ENCODE peak calls at places on chromosomes 3 and 15, in four cellular contexts. A is HepG2, J is K562, N is GM12878. E is an unnamed sample.

GRCh38 chr15:67070892-67071664 is 5.7 kb downstream of the SMAD3 start:
- DNase-seq in A (no peak), J (no peak), N (no peak), E (no peak)

GRCh38 chr3:71389911-71390573 is 193.5 kb downstream of the FOXP1 start:
- DNase-seq in A (peak), J (no peak), N (no peak), E (no peak)

GRCh38 chr15:64132217-64132616 is 19.3 kb upstream of the SNX22 start:
- DNase-seq in A (no peak), J (no peak), N (no peak), E (no peak)

GRCh38 chr15:64532921-64533320 is 72.5 kb downstream of the ZNF609 start:
- DNase-seq in A (no peak), J (peak), N (no peak), E (no peak)

GRCh38 chr3:126982125-126982521 is 792 bp upstream of the PLXNA1 start:
- DNase-seq in A (no peak), J (peak), N (peak), E (no peak)

GRCh38 chr3:128879991-128880390 is 571 bp downstream of the ACAD9 start:
- DNase-seq in A (no peak), J (no peak), N (no peak), E (no peak)

GRCh38 chr3:9779721-9780450 is 10.1 kb upstream of the CAMK1 start:
- DNase-seq in A (no peak), J (no peak), N (peak), E (no peak)

GRCh38 chr3:186930639-186931486 is 537 bp downstream of the ST6GAL1 start:
- DNase-seq in A (peak), J (peak), N (peak), E (peak)

GRCh38 chr15:64865998-64866520 is 24.3 kb downstream of the PLEKHO2 start:
- DNase-seq in A (no peak), J (no peak), N (no peak), E (no peak)

GRCh38 chr3:81033690-81034089 is 727.8 kb downstream of the GBE1 start:
- DNase-seq in A (no peak), J (no peak), N (no peak), E (peak)

GRCh38 chr15:48393650-48394049 is 62.4 kb downstream of the DUT start:
- DNase-seq in A (no peak), J (no peak), N (no peak), E (no peak)

GRCh38 chr3:24512564-24513197 is 18.0 kb upstream of the THRB start:
- DNase-seq in A (no peak), J (no peak), N (no peak), E (no peak)

GRCh38 chr3:140113983-140114923 is 179.3 kb downstream of the CLSTN2 start:
- DNase-seq in A (no peak), J (no peak), N (no peak), E (peak)

GRCh38 chr15:72852268-72852667 is 68.7 kb upstream of the ADPGK start:
- DNase-seq in A (no peak), J (no peak), N (no peak), E (no peak)

GRCh38 chr3:177157492-177157891 is 39.8 kb downstream of the TBL1XR1 start:
- DNase-seq in A (no peak), J (no peak), N (no peak), E (no peak)

GRCh38 chr3:81716870-81717509 is 44.5 kb downstream of the GBE1 start:
- DNase-seq in A (peak), J (peak), N (no peak), E (no peak)

GRCh38 chr15:82570721-82571519 is 30.7 kb upstream of the RPS17 start:
- DNase-seq in A (no peak), J (no peak), N (no peak), E (peak)

GRCh38 chr15:34336947-34337556 is 529 bp downstream of the SLC12A6 start:
- DNase-seq in A (no peak), J (no peak), N (no peak), E (no peak)

GRCh38 chr3:102158080-102158756 is 276.6 kb upstream of the ZPLD1 start:
- DNase-seq in A (no peak), J (no peak), N (no peak), E (no peak)

GRCh38 chr15:42984534-42985034 is 64.0 kb upstream of the TTBK2 start:
- DNase-seq in A (no peak), J (no peak), N (no peak), E (peak)

GRCh38 chr3:39870706-39871105 is 61.3 kb downstream of the MYRIP start:
- DNase-seq in A (no peak), J (no peak), N (no peak), E (no peak)

GRCh38 chr3:118736107-118736506 is 298.5 kb downstream of the IGSF11 start:
- DNase-seq in A (no peak), J (no peak), N (no peak), E (no peak)

GRCh38 chr3:25433868-25434267 is 5.8 kb downstream of the RARB start:
- DNase-seq in A (no peak), J (peak), N (no peak), E (no peak)

GRCh38 chr15:51672100-51672731 is 9.1 kb upstream of the SCG3 start:
- DNase-seq in A (no peak), J (peak), N (no peak), E (no peak)

GRCh38 chr15:56640127-56640526 is 93.2 kb downstream of the ZNF280D start:
- DNase-seq in A (no peak), J (no peak), N (no peak), E (no peak)

GRCh38 chr15:51191072-51191665 is 96.5 kb upstream of the TNFAIP8L3 start:
- DNase-seq in A (no peak), J (no peak), N (no peak), E (no peak)

GRCh38 chr3:194204036-194204792 is 68.3 kb downstream of the HES1 start:
- DNase-seq in A (no peak), J (no peak), N (no peak), E (no peak)

GRCh38 chr3:15875016-15875689 is 77.4 kb upstream of the ANKRD28 start:
- DNase-seq in A (no peak), J (no peak), N (no peak), E (no peak)

GRCh38 chr15:60627544-60627943 is 148.6 kb upstream of the ICE2 start:
- DNase-seq in A (no peak), J (no peak), N (no peak), E (no peak)

GRCh38 chr15:48494646-48495045 is 150.9 kb downstream of the FBN1 start:
- DNase-seq in A (no peak), J (no peak), N (no peak), E (no peak)

GRCh38 chr3:47715928-47716327 is 65.8 kb downstream of the SMARCC1 start:
- DNase-seq in A (no peak), J (peak), N (no peak), E (no peak)

GRCh38 chr3:101077361-101078011 is 84.3 kb upstream of the ABI3BP start:
- DNase-seq in A (no peak), J (no peak), N (no peak), E (no peak)

GRCh38 chr3:194999491-194999890 is 271.5 kb downstream of the XXYLT1 start:
- DNase-seq in A (no peak), J (no peak), N (no peak), E (no peak)

GRCh38 chr15:86382341-86382740 is 302.7 kb downstream of the AGBL1 start:
- DNase-seq in A (no peak), J (no peak), N (no peak), E (no peak)

GRCh38 chr3:15391007-15391406 is 36.3 kb downstream of the METTL6 start:
- DNase-seq in A (no peak), J (no peak), N (no peak), E (no peak)

GRCh38 chr3:172259726-172260248 is 188.5 kb downstream of the GHSR start:
- DNase-seq in A (no peak), J (no peak), N (no peak), E (no peak)

GRCh38 chr3:51718547-51719412 is 11.9 kb downstream of the GRM2 start:
- DNase-seq in A (peak), J (peak), N (peak), E (peak)

DNA sequence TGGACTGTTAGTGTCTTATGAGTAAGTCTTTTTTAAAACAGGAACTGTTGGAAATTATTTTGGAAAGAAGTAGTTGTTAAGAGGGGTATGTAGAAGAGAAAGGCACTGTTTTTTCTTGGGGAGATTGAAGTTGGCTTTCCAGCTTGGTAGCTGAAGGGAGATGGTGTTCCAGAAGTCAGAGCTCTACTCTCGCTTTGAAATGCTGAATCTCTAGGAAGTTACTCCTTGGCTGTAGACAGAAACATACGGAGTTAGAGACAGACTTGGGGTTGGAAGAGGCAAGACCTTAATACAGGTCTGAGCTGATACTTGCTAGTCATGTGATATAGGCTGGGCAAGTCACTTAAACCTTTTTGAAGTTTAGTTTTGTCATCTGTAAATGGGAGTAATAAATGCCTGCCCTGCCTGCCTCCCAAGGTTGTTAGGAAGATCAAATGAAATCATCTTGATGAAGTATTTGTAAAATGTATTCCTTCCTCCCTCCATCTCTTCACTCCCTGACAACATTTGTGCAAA is 2.8 kb downstream of the PXK start:
- DNase-seq in A (no peak), J (no peak), N (no peak), E (no peak)
- H3K9ac ChIP-seq in A (peak), J (peak), N (peak), E (peak)

DNA sequence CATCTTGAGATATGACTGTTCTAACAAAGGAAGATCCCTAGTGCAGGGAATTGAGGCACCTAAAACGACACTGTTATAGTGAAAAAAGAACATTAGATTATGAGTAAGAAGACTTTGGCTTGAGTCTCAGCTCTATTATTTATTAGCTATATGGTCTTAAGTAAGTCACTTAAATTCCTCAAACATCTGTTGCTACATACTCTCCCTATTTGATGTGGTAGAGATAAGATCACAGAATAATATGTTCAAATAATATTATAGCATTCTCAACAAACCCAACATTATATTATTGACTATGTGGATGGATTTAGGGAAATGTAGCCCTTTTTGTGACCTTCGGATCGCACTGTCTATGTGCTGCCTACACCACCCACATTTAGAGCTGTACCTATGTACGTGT is 136.9 kb downstream of the P2RY1 start:
- DNase-seq in A (no peak), J (no peak), N (no peak), E (no peak)
- TF ChIP-seq POLR2AphosphoS5 in A (no peak), J (no peak), N (no peak), E (no peak)

GRCh38 chr3:50675179-50676030 is 678 bp downstream of the DOCK3 start:
- DNase-seq in A (no peak), J (peak), N (no peak), E (peak)
- TF ChIP-seq FOXM1 in A (no peak), J (no peak), N (no peak), E (no peak)

GRCh38 chr15:29472901-29473423 is 203.3 kb upstream of the NSMCE3 start:
- DNase-seq in A (no peak), J (no peak), N (no peak), E (no peak)

GRCh38 chr15:29471757-29472156 is 202.1 kb upstream of the NSMCE3 start:
- DNase-seq in A (no peak), J (no peak), N (no peak), E (no peak)

GRCh38 chr15:29476503-29477080 is 207.0 kb upstream of the NSMCE3 start:
- DNase-seq in A (no peak), J (no peak), N (no peak), E (no peak)

GRCh38 chr15:29473621-29474105 is 204.0 kb upstream of the NSMCE3 start:
- DNase-seq in A (no peak), J (no peak), N (no peak), E (no peak)

DNA sequence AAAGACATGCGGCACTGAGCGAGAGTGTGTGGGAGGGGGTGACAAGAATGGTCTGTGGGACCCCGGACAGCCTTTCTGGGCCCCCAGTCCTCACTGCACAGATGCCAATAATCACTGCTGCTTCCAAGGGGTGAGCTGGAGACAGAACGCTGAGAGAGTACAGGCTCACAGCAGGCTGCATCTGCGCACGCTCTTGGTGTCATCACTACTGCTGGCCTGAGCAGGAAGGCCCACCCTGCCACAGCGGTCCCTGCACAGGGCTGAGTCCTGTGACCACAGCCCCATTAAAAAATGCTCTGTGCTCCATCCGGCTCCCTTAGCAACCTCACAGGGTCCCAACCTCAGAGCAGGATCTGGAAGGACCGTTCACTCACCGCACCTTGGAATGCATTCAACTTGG is 205.5 kb upstream of the NSMCE3 start:
- DNase-seq in A (no peak), J (no peak), N (no peak), E (no peak)
- H3K9ac ChIP-seq in A (no peak), J (no peak), N (no peak), E (no peak)

GRCh38 chr15:37056168-37056893 is 44.0 kb downstream of the MEIS2 start:
- DNase-seq in A (no peak), J (peak), N (no peak), E (no peak)

GRCh38 chr15:37056894-37057205 is 43.5 kb downstream of the MEIS2 start:
- DNase-seq in A (no peak), J (no peak), N (no peak), E (no peak)

GRCh38 chr15:37059051-37059450 is 41.3 kb downstream of the MEIS2 start:
- DNase-seq in A (no peak), J (no peak), N (no peak), E (no peak)

GRCh38 chr15:37057831-37058230 is 42.5 kb downstream of the MEIS2 start:
- DNase-seq in A (no peak), J (no peak), N (no peak), E (no peak)

DNA sequence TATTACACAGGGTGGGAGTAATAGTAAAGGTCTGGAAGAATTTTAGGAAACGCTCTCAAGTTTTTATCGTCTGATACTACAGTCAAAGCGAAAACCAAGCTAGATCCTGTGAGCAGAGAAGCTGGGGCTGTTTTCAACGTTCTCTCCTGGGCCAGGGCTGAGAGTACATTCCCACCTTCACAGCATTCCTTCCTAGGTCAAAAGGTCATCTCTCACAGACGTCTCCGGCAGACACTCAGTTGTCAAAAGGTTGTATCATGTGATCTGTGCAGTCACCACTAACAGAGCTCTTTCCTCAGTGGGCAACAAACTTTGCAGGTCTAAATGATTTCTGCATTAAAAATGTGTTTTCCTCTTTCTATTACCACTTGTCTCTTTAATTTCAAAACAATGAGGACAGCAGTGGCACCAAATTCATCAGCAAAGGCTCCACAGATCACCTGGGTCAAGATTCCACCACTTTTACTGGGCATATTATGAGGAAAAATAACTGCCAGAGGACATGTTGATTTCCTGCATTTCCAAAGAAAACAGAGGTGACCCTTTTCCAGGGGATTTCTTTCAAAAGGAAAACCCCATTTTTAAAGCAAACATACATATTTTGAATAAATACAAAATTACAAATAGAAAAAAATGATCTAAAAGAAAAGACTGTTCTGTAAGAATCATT is 41.9 kb downstream of the MEIS2 start:
- DNase-seq in A (peak), J (peak), N (no peak), E (no peak)
- TF ChIP-seq POLR2AphosphoS5 in A (no peak), J (no peak), N (no peak), E (no peak)

E was measured in SK-N-SH.